ENCODE peak calls at places on chromosomes 16 and 17, in four cellular contexts. Y is HEK293T, A is K562, E is HepG2. K is an unnamed sample.

GRCh38 chr17:28746611-28747045 is 2.8 kb downstream of the TRAF4 start:
- DNase-seq in Y (no peak), A (peak; percentile 49), E (no peak), K (peak; percentile 53)

GRCh38 chr16:79600636-79601091 is at the start of gene MAF:
- DNase-seq in Y (peak; percentile 82), A (peak; percentile 52), E (peak; percentile 58), K (peak; percentile 74)

GRCh38 chr16:27450836-27451341 is 48.9 kb downstream of the IL21R start:
- DNase-seq in Y (no peak), A (no peak), E (no peak), K (no peak)

GRCh38 chr17:75845933-75846700 is 1.9 kb upstream of the UNC13D start:
- DNase-seq in Y (no peak), A (no peak), E (no peak), K (no peak)

GRCh38 chr17:13776027-13776551 is 174.4 kb upstream of the HS3ST3A1 start:
- DNase-seq in Y (no peak), A (no peak), E (no peak), K (no peak)

GRCh38 chr17:1793447-1793806 is 31.6 kb downstream of the SERPINF1 start:
- DNase-seq in Y (no peak), A (no peak), E (no peak), K (no peak)

GRCh38 chr16:27198451-27199234 is 4.7 kb upstream of the KDM8 start:
- DNase-seq in Y (no peak), A (peak; percentile 41), E (no peak), K (no peak)

GRCh38 chr16:20866161-20866772 is 33.9 kb downstream of the DCUN1D3 start:
- DNase-seq in Y (no peak), A (peak; percentile 54), E (peak; percentile 55), K (no peak)

GRCh38 chr16:57916735-57917450 is 54.0 kb downstream of the CNGB1 start:
- DNase-seq in Y (no peak), A (no peak), E (no peak), K (no peak)

GRCh38 chr17:49779730-49780220 is 8.7 kb upstream of the KAT7 start:
- DNase-seq in Y (peak; percentile 47), A (peak; percentile 40), E (peak; percentile 56), K (no peak)

GRCh38 chr17:57902800-57903759 is 52.1 kb downstream of the CUEDC1 start:
- DNase-seq in Y (no peak), A (no peak), E (peak; percentile 97), K (no peak)

GRCh38 chr16:49204191-49204590 is 77.4 kb downstream of the CBLN1 start:
- DNase-seq in Y (no peak), A (no peak), E (no peak), K (no peak)

GRCh38 chr16:15885560-15886001 is 2.8 kb downstream of the CEP20 start:
- DNase-seq in Y (no peak), A (peak; percentile 35), E (no peak), K (no peak)

GRCh38 chr17:10286324-10286723 is 86.5 kb downstream of the MYH13 start:
- DNase-seq in Y (no peak), A (no peak), E (no peak), K (no peak)

GRCh38 chr16:84214451-84215066 is 23.6 kb downstream of the ADAD2 start:
- DNase-seq in Y (no peak), A (no peak), E (no peak), K (no peak)

GRCh38 chr17:66466933-66467367 is 164.5 kb downstream of the PRKCA start:
- DNase-seq in Y (no peak), A (peak; percentile 40), E (peak; percentile 92), K (no peak)

GRCh38 chr17:1073241-1073962 is 76.5 kb downstream of the TIMM22 start:
- DNase-seq in Y (no peak), A (no peak), E (no peak), K (no peak)

GRCh38 chr17:30554839-30555751 is 77.9 kb downstream of the GOSR1 start:
- DNase-seq in Y (peak; percentile 9), A (no peak), E (peak; percentile 30), K (peak; percentile 74)

GRCh38 chr17:80782536-80783427 is 208.9 kb upstream of the CHMP6 start:
- DNase-seq in Y (no peak), A (no peak), E (no peak), K (no peak)

GRCh38 chr16:65663774-65664173 is 541.9 kb upstream of the CDH11 start:
- DNase-seq in Y (no peak), A (no peak), E (no peak), K (no peak)

GRCh38 chr16:66927012-66927436 is 1.7 kb upstream of the RRAD start:
- DNase-seq in Y (no peak), A (no peak), E (peak; percentile 68), K (peak; percentile 24)

GRCh38 chr16:66930189-66930588 is 4.0 kb downstream of the CIAO2B start:
- DNase-seq in Y (no peak), A (peak; percentile 46), E (peak; percentile 76), K (no peak)

GRCh38 chr16:66926171-66926570 is 836 bp upstream of the RRAD start:
- DNase-seq in Y (no peak), A (no peak), E (no peak), K (no peak)

GRCh38 chr16:66928702-66929388 is 3.5 kb upstream of the RRAD start:
- DNase-seq in Y (no peak), A (peak; percentile 65), E (peak; percentile 39), K (peak; percentile 76)

GRCh38 chr16:66927918-66928649 is 2.7 kb upstream of the RRAD start:
- DNase-seq in Y (no peak), A (no peak), E (no peak), K (no peak)
- TF ChIP-seq ELF4 in Y (no peak), A (no peak), E (no peak), K (no peak)

DNA sequence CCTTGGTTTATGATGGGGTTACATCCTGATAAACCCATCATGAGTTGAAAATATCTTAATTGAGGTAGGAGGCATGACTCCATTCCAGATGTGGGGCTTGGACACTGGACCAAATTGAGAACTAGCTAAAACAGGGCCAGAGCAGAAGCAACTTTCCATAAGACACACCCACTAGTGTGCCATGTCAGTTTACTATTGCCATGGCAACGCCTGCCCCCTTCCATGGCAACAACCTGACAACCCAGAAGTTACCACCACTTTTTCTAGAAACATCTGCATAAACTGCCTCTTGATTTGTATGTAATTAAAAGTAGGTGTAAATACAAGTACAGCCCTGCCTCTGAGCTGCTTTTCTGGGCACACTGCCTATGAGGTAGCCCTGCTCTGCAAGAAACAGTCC is 19.6 kb upstream of the SCNN1B start:
- DNase-seq in Y (no peak), A (no peak), E (no peak), K (peak; percentile 22)
- TF ChIP-seq ELF4 in Y (no peak), A (no peak), E (no peak), K (no peak)

DNA sequence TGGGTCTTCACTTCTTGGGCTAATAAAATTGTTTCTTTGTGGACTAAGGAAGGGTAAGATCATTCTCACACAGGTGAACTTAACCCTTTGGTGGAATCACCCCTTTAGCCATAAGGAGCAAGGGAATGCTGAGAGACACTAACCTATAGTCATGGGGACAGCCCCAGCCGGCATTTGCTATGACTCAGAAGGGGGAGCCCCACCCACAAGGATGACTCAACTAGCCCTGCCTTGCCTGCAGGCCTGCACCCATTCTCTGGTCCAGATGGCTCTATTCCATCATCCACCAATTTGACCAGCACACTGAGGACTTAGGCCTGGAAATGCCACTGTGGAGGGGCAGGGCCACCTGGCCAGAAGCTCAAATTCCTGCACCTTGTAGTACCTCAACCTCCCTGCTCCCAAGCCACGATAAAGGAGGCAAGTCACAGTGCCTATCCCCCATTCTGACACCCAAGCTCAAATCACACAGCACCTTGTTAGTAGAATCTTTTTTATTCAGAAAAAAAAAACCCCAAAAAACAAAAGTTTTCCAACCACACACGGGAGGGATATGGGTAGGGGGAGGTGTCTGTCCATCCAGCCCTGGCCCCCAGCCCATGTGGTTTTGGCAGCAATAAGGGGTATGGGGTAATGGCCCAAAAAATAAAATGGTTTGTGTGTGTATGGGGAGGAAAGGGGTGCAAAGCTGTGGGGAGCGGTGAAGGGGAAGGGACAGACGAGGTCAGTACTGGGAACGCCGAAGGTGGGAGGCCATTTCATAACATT is 3.0 kb downstream of the PFN1 start:
- DNase-seq in Y (no peak), A (peak; percentile 42), E (peak; percentile 59), K (no peak)
- TF ChIP-seq ELF4 in Y (peak; percentile 9), A (no peak), E (no peak), K (no peak)

GRCh38 chr17:41064301-41064700 is 1.4 kb downstream of the KRTAP2-4 start:
- DNase-seq in Y (no peak), A (no peak), E (no peak), K (no peak)

GRCh38 chr17:41067281-41067680 is 1.6 kb upstream of the KRTAP2-4 start:
- DNase-seq in Y (no peak), A (no peak), E (no peak), K (no peak)

GRCh38 chr17:41063449-41063848 is 2.2 kb downstream of the KRTAP2-4 start:
- DNase-seq in Y (no peak), A (no peak), E (peak; percentile 23), K (no peak)

GRCh38 chr17:41069031-41069430 is 3.4 kb upstream of the KRTAP2-4 start:
- DNase-seq in Y (no peak), A (no peak), E (no peak), K (no peak)

GRCh38 chr17:41065829-41066624 is at the start of gene KRTAP2-4:
- DNase-seq in Y (no peak), A (peak; percentile 12), E (peak; percentile 28), K (no peak)
- TF ChIP-seq ELF4 in Y (no peak), A (no peak), E (no peak), K (no peak)

GRCh38 chr17:78933959-78934568 is 8.9 kb upstream of the TIMP2 start:
- DNase-seq in Y (peak; percentile 67), A (no peak), E (peak; percentile 77), K (peak; percentile 44)
- TF ChIP-seq ELF4 in Y (no peak), A (no peak), E (no peak), K (no peak)

GRCh38 chr17:59680314-59680713 is 26.9 kb downstream of the PTRH2 start:
- DNase-seq in Y (no peak), A (no peak), E (no peak), K (no peak)
- TF ChIP-seq ELF4 in Y (no peak), A (no peak), E (no peak), K (no peak)

DNA sequence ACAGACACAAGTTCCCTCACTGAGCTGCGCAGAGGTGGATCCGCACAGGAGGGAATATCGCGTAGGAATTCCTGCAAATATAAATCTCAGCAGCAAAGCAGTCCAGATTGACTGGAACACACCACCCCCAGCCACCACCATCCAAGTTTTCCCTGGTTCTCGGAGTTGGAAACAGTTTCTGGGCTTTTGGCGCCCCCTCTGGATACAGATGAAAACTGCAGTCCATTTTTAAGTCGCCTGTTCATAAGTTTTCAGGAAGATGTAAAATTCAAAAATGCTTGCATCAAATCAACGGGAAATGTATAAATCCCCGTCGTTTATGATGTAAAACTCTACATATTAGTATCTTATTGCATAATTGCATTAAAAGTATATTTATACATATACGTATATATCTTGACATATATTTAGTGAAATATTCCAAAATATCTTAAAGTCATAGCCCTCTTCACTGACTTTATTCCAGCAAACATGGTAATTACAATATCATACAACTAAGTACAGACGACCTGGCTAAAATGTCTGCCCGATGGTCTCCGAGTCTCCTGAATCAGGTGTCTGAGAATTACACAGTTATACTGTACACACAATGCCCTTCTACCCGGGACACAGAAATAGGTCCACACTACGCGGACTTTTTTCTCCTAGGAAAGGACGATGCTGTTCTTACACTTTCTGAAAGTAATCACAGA is 2.1 kb upstream of the SOX9 start:
- DNase-seq in Y (peak; percentile 62), A (peak; percentile 50), E (peak; percentile 75), K (peak; percentile 70)
- TF ChIP-seq ELF4 in Y (no peak), A (no peak), E (no peak), K (no peak)

K was measured in WTC11.